ENCODE peak calls at places on chromosome 18, in seven cellular contexts. K, T, Y, P, M, W and F are unnamed samples.

GRCh38 chr18:2715990-2716389 is 60.5 kb downstream of the SMCHD1 start:
- DNase-seq in Y (no peak), W (no peak), T (peak), K (no peak), P (no peak), M (no peak), F (no peak)

GRCh38 chr18:10239138-10239537 is 215.3 kb upstream of the APCDD1 start:
- DNase-seq in W (no peak), M (no peak), P (no peak), K (peak), Y (peak), T (no peak), F (no peak)

GRCh38 chr18:961644-962355 is 57.1 kb downstream of the ADCYAP1 start:
- DNase-seq in W (peak), P (peak), T (no peak), Y (no peak), K (no peak), M (no peak), F (peak)

GRCh38 chr18:1062592-1062991 is 157.9 kb downstream of the ADCYAP1 start:
- DNase-seq in Y (no peak), T (no peak), K (no peak), P (no peak), M (no peak), W (no peak), F (no peak)

GRCh38 chr18:78913830-78914585 is 65.6 kb upstream of the SALL3 start:
- DNase-seq in P (no peak), W (no peak), K (no peak), T (no peak), M (no peak), Y (no peak), F (no peak)

GRCh38 chr18:79816092-79816491 is 18.4 kb downstream of the KCNG2 start:
- DNase-seq in P (no peak), T (no peak), Y (no peak), K (no peak), M (no peak), W (no peak), F (no peak)

GRCh38 chr18:62634991-62635630 is 80.2 kb upstream of the PHLPP1 start:
- DNase-seq in P (no peak), M (no peak), Y (no peak), T (no peak), W (no peak), K (no peak), F (no peak)

GRCh38 chr18:63130176-63130575 is 189.4 kb downstream of the BCL2 start:
- DNase-seq in K (no peak), W (no peak), M (no peak), T (no peak), P (no peak), Y (no peak), F (no peak)

GRCh38 chr18:2981212-2981728 is 31.7 kb downstream of the LPIN2 start:
- DNase-seq in M (peak), T (peak), Y (no peak), P (no peak), W (no peak), K (no peak), F (peak)

GRCh38 chr18:62602706-62603105 is 79.9 kb downstream of the ZCCHC2 start:
- DNase-seq in P (no peak), W (no peak), Y (no peak), T (no peak), M (no peak), K (no peak), F (no peak)

GRCh38 chr18:35179906-35180305 is 60.9 kb upstream of the ZNF397 start:
- DNase-seq in W (no peak), Y (no peak), M (no peak), T (no peak), K (no peak), P (no peak), F (no peak)

GRCh38 chr18:55587341-55588000 is 521 bp downstream of the TCF4 start:
- DNase-seq in P (no peak), T (no peak), W (no peak), K (no peak), M (no peak), Y (no peak), F (peak)

GRCh38 chr18:79439201-79440023 is 43.7 kb downstream of the NFATC1 start:
- DNase-seq in W (no peak), P (no peak), T (no peak), M (peak), K (no peak), Y (no peak), F (no peak)

GRCh38 chr18:46019956-46020355 is 52.1 kb downstream of the PSTPIP2 start:
- DNase-seq in P (no peak), W (no peak), M (no peak), Y (no peak), T (no peak), K (no peak), F (no peak)

GRCh38 chr18:49698596-49699025 is 114.7 kb downstream of the ACAA2 start:
- DNase-seq in Y (no peak), K (no peak), M (no peak), T (no peak), P (no peak), W (no peak), F (no peak)

GRCh38 chr18:41972067-41973000 is 17.3 kb downstream of the PIK3C3 start:
- DNase-seq in M (no peak), T (no peak), Y (no peak), P (no peak), W (no peak), K (no peak), F (no peak)

GRCh38 chr18:7878265-7879173 is 311.4 kb downstream of the PTPRM start:
- DNase-seq in K (no peak), Y (no peak), W (no peak), P (no peak), M (no peak), T (no peak), F (no peak)

GRCh38 chr18:57004366-57005121 is 142.3 kb upstream of the BOD1L2 start:
- DNase-seq in T (peak), M (no peak), P (peak), Y (no peak), W (no peak), K (no peak), F (peak)

GRCh38 chr18:48800877-48801727 is 149.7 kb downstream of the SMAD7 start:
- DNase-seq in P (peak), Y (peak), W (no peak), M (no peak), T (no peak), K (peak), F (peak)

GRCh38 chr18:79796531-79797390 is 977 bp upstream of the KCNG2 start:
- DNase-seq in T (no peak), M (no peak), Y (no peak), P (no peak), K (no peak), W (no peak), F (no peak)

GRCh38 chr18:27865431-27865830 is 311.5 kb downstream of the CDH2 start:
- DNase-seq in W (no peak), P (no peak), M (no peak), K (no peak), Y (no peak), T (no peak), F (no peak)

GRCh38 chr18:3664563-3665178 is 214.7 kb downstream of the TGIF1 start:
- DNase-seq in K (no peak), P (no peak), Y (no peak), M (no peak), W (no peak), T (no peak), F (no peak)

GRCh38 chr18:58272209-58272608 is 228.2 kb downstream of the NEDD4L start:
- DNase-seq in K (no peak), M (no peak), P (no peak), T (no peak), W (no peak), Y (no peak), F (no peak)

GRCh38 chr18:22844184-22844583 is 88.9 kb upstream of the RBBP8 start:
- DNase-seq in T (no peak), P (no peak), K (no peak), W (no peak), Y (no peak), M (no peak), F (no peak)

GRCh38 chr18:63505566-63506335 is 29.0 kb downstream of the SERPINB5 start:
- DNase-seq in P (no peak), W (no peak), Y (no peak), T (no peak), M (no peak), K (no peak), F (peak)